ENCODE peak calls at places on chromosomes 7 and 10, in four cellular contexts. F, C, O and D are unnamed samples.

GRCh38 chr10:112374724-112375541 is 1.0 kb downstream of the ACSL5 start:
- DNase-seq in F (no peak), C (no peak), O (no peak), D (no peak)

GRCh38 chr7:26117970-26118369 is 34.0 kb upstream of the NFE2L3 start:
- DNase-seq in F (no peak), C (no peak), O (no peak), D (no peak)

GRCh38 chr10:10657139-10657760 is 360.4 kb upstream of the CELF2 start:
- DNase-seq in F (no peak), C (no peak), O (no peak), D (no peak)

GRCh38 chr10:73902351-73902750 is 8.6 kb upstream of the PLAU start:
- DNase-seq in F (no peak), C (no peak), O (no peak), D (no peak)

GRCh38 chr10:113169853-113170455 is 219.9 kb downstream of the TCF7L2 start:
- DNase-seq in F (no peak), C (no peak), O (no peak), D (no peak)

GRCh38 chr10:76231258-76231934 is 800.0 kb downstream of the LRMDA start:
- DNase-seq in F (no peak), C (no peak), O (no peak), D (no peak)

GRCh38 chr10:1605121-1605520 is 132.2 kb downstream of the ADARB2 start:
- DNase-seq in F (no peak), C (no peak), O (no peak), D (no peak)

GRCh38 chr7:112965506-112965905 is 121.1 kb downstream of the GPR85 start:
- DNase-seq in F (no peak), C (no peak), O (no peak), D (no peak)

GRCh38 chr7:64307254-64308018 is 6.3 kb upstream of the ZNF736 start:
- DNase-seq in F (peak; percentile 78), C (peak; percentile 97), O (peak; percentile 89), D (peak; percentile 90)

GRCh38 chr7:20575758-20576135 is 39.7 kb upstream of the ABCB5 start:
- DNase-seq in F (no peak), C (no peak), O (no peak), D (no peak)

GRCh38 chr7:130854481-130854880 is 120.5 kb upstream of the KLF14 start:
- DNase-seq in F (no peak), C (no peak), O (no peak), D (no peak)

GRCh38 chr10:110746254-110746826 is 102.2 kb downstream of the RBM20 start:
- DNase-seq in F (peak; percentile 48), C (no peak), O (peak; percentile 29), D (peak; percentile 91)

GRCh38 chr7:48255046-48255445 is 83.8 kb downstream of the ABCA13 start:
- DNase-seq in F (no peak), C (no peak), O (no peak), D (peak; percentile 77)

GRCh38 chr7:90629306-90629918 is 33.3 kb downstream of the CDK14 start:
- DNase-seq in F (no peak), C (no peak), O (no peak), D (peak; percentile 72)

GRCh38 chr10:96610817-96611216 is 24.0 kb upstream of the TM9SF3 start:
- DNase-seq in F (no peak), C (no peak), O (no peak), D (no peak)

GRCh38 chr10:11698691-11699545 is 43.3 kb upstream of the ECHDC3 start:
- DNase-seq in F (peak; percentile 35), C (no peak), O (no peak), D (no peak)

GRCh38 chr7:94129443-94130140 is 125.4 kb upstream of the BET1 start:
- DNase-seq in F (no peak), C (no peak), O (no peak), D (peak; percentile 57)

GRCh38 chr7:114663502-114663901 is 248.9 kb downstream of the FOXP2 start:
- DNase-seq in F (no peak), C (no peak), O (no peak), D (peak; percentile 43)

GRCh38 chr10:28892818-28893547 is 215.7 kb downstream of the BAMBI start:
- DNase-seq in F (no peak), C (no peak), O (no peak), D (no peak)

GRCh38 chr10:50604049-50604640 is 19.6 kb downstream of the SGMS1 start:
- DNase-seq in F (no peak), C (no peak), O (no peak), D (no peak)
- H3K4me3 ChIP-seq in F (no peak overlapping the region), C (no peak overlapping the region), O (no peak overlapping the region), D (no peak overlapping the region)

DNA sequence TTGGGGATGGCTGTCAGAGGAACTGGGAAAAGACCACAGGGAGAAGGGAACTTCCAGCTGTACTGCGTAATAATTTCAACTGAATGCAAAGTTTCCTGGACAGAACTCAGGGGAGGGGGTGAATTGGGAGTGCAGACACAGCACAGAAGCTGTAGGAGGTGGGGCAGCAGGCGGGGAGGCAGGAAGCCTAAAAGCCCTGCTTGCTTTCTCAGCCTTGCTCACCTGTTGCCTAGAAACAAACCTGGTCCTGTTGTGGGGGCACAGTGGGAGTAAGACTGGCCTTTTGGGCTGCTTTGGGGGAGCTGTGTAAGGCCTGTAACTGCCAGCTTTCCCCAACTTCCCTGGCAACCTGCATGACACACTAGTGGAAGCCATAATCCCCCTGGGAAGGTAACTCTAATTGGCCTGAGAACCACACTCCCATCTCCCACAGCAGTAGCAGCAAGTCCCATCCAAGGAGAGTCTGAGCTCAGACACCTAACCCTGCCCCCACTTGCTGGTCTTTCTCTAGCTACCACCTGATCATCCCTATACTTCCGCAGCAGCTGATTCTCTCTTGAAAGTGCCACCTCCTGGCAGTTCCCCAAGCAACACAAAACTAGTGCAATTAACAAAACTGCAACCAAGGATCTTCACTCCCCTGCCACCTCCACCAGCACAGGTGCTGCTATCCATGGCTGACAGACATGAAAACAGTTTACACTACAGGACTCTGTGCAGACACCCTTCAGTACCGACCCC is 1239.3 kb downstream of the SORCS1 start:
- DNase-seq in F (no peak), C (no peak), O (no peak), D (no peak)
- TF ChIP-seq CTCF in F (no peak), C (no peak), O (no peak), D (no peak)

GRCh38 chr7:51316666-51317581 is at the start of gene COBL:
- DNase-seq in F (peak; percentile 16), C (peak; percentile 82), O (no peak), D (peak; percentile 16)
- H3K4me3 ChIP-seq in F (peak within 1 kb of the TSS; percentile 36), C (peak within 1 kb of the TSS; percentile 62), O (no peak within 1 kb of the TSS), D (peak within 1 kb of the TSS; percentile 59)

GRCh38 chr7:44280636-44280992 is 44.8 kb downstream of the CAMK2B start:
- DNase-seq in F (peak; percentile 1), C (peak; percentile 30), O (no peak), D (no peak)
- TF ChIP-seq CTCF in F (no peak), C (no peak), O (no peak), D (no peak)

GRCh38 chr7:99953649-99954048 is 22.2 kb downstream of the AZGP1 start:
- DNase-seq in F (no peak), C (peak; percentile 88), O (no peak), D (peak; percentile 75)

GRCh38 chr7:99955247-99955646 is 20.6 kb downstream of the AZGP1 start:
- DNase-seq in F (no peak), C (no peak), O (no peak), D (peak; percentile 76)

DNA sequence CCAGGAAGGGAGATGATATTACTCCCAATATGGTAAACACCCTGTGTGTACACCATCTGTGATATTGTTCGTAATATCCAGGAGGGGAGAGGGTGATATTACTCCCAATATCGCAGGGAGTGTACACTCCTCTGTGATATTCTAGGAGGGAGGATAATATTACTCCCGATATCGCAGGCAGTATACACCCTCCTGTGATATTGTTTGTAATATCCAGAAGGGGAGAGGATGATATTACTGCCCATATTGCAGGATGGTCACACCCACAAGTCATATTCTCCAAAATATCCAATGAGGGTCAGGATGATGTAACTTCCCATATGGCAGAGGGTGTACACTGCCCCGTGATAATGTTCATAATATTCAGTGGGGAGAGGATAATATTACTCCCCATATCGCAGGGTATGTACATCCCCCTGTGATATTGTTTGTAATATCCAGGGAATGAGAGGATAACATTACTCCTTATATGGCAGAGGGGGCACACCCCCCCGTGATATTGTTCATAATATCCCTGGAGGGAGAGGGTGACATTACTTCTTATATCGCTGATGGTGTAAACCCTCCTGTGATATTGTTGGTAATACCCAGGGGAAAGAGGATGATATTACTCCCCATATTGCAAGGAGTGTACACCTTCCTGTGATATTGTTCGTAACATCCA is 17.1 kb downstream of the AZGP1 start:
- DNase-seq in F (no peak), C (no peak), O (no peak), D (no peak)
- H3K4me3 ChIP-seq in F (no peak overlapping the region), C (no peak overlapping the region), O (no peak overlapping the region), D (no peak overlapping the region)

GRCh38 chr7:151087247-151088018 is 1.2 kb downstream of the AGAP3 start:
- DNase-seq in F (peak; percentile 61), C (peak; percentile 87), O (no peak), D (peak; percentile 68)
- TF ChIP-seq CTCF in F (peak; percentile 43), C (peak; percentile 33), O (no peak), D (no peak)

DNA sequence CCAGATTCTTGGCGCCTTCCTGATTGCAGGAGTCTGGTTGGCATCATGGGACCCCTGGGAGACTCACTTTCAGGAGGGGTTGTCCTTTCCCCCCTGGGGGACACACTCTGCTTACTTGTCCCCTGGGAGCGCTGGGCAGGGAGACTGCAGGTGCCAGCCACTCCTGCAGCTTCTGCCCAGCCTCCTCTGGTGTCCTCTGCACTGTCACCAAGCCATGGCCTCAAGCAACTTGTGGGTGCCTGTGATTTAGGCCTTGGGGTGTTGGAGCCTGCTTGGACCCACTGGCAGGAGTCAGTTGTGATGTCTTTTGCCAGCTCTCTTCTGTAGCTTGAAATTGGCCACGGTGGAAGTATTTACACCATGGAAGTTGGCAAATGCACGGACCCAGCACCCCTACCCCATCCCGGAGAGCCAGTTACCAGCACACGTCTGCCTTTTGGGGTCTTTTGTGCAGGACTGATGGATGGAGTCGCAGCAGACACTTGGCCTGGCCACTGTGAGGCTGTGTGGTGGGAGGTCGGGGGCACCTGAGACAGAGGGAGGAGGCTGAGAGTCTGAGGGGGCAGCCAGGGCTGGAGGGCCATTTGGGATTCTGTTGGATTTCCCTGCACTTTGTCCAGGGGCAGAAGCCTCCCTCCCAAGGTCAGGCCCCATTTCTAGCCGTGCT is 104.7 kb downstream of the LHPP start:
- DNase-seq in F (no peak), C (peak; percentile 35), O (no peak), D (no peak)
- H3K4me3 ChIP-seq in F (no peak overlapping the region), C (no peak overlapping the region), O (no peak overlapping the region), D (no peak overlapping the region)